ENCODE peak calls at places on chromosomes 11 and 22, in five cellular contexts. W is HepG2, C is HEK293T, Q is K562, J is GM12878. N is an unnamed sample.

GRCh38 chr11:61587541-61587941 is 6.7 kb upstream of the SYT7 start:
- DNase-seq in Q (peak; percentile 25), J (no peak), C (no peak), W (no peak), N (no peak)

GRCh38 chr22:45493286-45493771 is 9.4 kb upstream of the FBLN1 start:
- DNase-seq in C (no peak), J (no peak), Q (no peak), W (no peak), N (peak; percentile 5)

GRCh38 chr22:31253949-31254348 is 38.3 kb downstream of the PIK3IP1 start:
- DNase-seq in W (peak; percentile 16), Q (no peak), J (no peak), C (no peak), N (no peak)

GRCh38 chr11:46676436-46677158 is 23.8 kb downstream of the ARHGAP1 start:
- DNase-seq in C (no peak), J (no peak), Q (no peak), W (no peak), N (no peak)

GRCh38 chr11:119181677-119182412 is 3.4 kb upstream of the NHERF4 start:
- DNase-seq in Q (peak; percentile 32), C (no peak), W (no peak), J (no peak), N (no peak)

GRCh38 chr11:28615542-28615941 is 507.4 kb downstream of the METTL15 start:
- DNase-seq in W (no peak), C (no peak), Q (no peak), J (no peak), N (no peak)

GRCh38 chr11:22441831-22442230 is 103.7 kb downstream of the SLC17A6 start:
- DNase-seq in C (no peak), W (no peak), J (no peak), Q (no peak), N (no peak)

GRCh38 chr11:5224538-5225479 is 2.1 kb downstream of the HBB start:
- DNase-seq in W (no peak), Q (peak; percentile 69), J (no peak), C (no peak), N (no peak)

GRCh38 chr22:35357883-35358621 is 22.8 kb upstream of the HMOX1 start:
- DNase-seq in J (no peak), C (no peak), W (no peak), Q (no peak), N (no peak)

GRCh38 chr11:69089258-69089657 is 40.5 kb downstream of the TPCN2 start:
- DNase-seq in J (no peak), W (no peak), Q (peak; percentile 28), C (no peak), N (no peak)

GRCh38 chr11:63775221-63775620 is 6.6 kb upstream of the ZFTA start:
- DNase-seq in Q (no peak), J (no peak), W (no peak), C (no peak), N (no peak)

GRCh38 chr22:49966041-49966715 is 5.6 kb downstream of the PIM3 start:
- DNase-seq in W (no peak), Q (no peak), C (no peak), J (no peak), N (peak; percentile 30)

GRCh38 chr11:118002541-118003019 is 16.4 kb downstream of the IL10RA start:
- DNase-seq in J (no peak), W (no peak), Q (peak; percentile 79), C (no peak), N (no peak)

GRCh38 chr11:62560566-62561103 is 13.1 kb downstream of the EEF1G start:
- DNase-seq in Q (peak; percentile 92), C (peak; percentile 71), J (no peak), W (peak; percentile 91), N (peak; percentile 65)

GRCh38 chr11:20518323-20518834 is 81.0 kb upstream of the SLC6A5 start:
- DNase-seq in W (peak; percentile 32), C (no peak), J (no peak), Q (no peak), N (no peak)

GRCh38 chr11:128463386-128463829 is 124.0 kb downstream of the ETS1 start:
- DNase-seq in Q (no peak), C (no peak), J (no peak), W (no peak), N (peak; percentile 39)

GRCh38 chr11:77079666-77080065 is 12.9 kb downstream of the CAPN5 start:
- DNase-seq in C (no peak), J (no peak), W (no peak), Q (no peak), N (no peak)

GRCh38 chr11:61129608-61130523 is 27.6 kb downstream of the CD5 start:
- DNase-seq in C (peak; percentile 95), W (peak; percentile 82), J (peak; percentile 44), Q (peak; percentile 91), N (peak; percentile 96)

GRCh38 chr11:120180571-120181445 is 30.0 kb upstream of the OAF start:
- DNase-seq in C (no peak), J (no peak), Q (peak; percentile 9), W (peak; percentile 20), N (no peak)

GRCh38 chr22:21589415-21589814 is 21.9 kb downstream of the UBE2L3 start:
- DNase-seq in W (no peak), Q (no peak), C (no peak), J (no peak), N (no peak)

GRCh38 chr22:21591695-21592094 is 24.2 kb downstream of the UBE2L3 start:
- DNase-seq in C (no peak), W (no peak), J (no peak), Q (no peak), N (no peak)

GRCh38 chr22:21585389-21585788 is 17.9 kb downstream of the UBE2L3 start:
- DNase-seq in W (no peak), Q (no peak), J (no peak), C (no peak), N (no peak)

GRCh38 chr22:21590809-21591641 is 23.5 kb downstream of the UBE2L3 start:
- DNase-seq in W (no peak), Q (no peak), C (no peak), J (no peak), N (no peak)

GRCh38 chr22:21587803-21588611 is 20.5 kb downstream of the UBE2L3 start:
- DNase-seq in J (peak; percentile 78), Q (peak; percentile 96), C (no peak), W (no peak), N (no peak)
- TF ChIP-seq FOXM1 in J (no peak), Q (no peak), C (no peak), W (no peak), N (no peak)

GRCh38 chr11:71343828-71344400 is 91.5 kb upstream of the SHANK2 start:
- DNase-seq in W (no peak), C (no peak), Q (no peak), J (no peak), N (no peak)

GRCh38 chr11:71342116-71342515 is 89.7 kb upstream of the SHANK2 start:
- DNase-seq in J (no peak), Q (no peak), W (no peak), C (no peak), N (no peak)

GRCh38 chr11:71341596-71341995 is 89.2 kb upstream of the SHANK2 start:
- DNase-seq in J (no peak), W (no peak), C (no peak), Q (no peak), N (no peak)

GRCh38 chr11:71341173-71341572 is 88.8 kb upstream of the SHANK2 start:
- DNase-seq in Q (no peak), C (no peak), W (no peak), J (no peak), N (no peak)

DNA sequence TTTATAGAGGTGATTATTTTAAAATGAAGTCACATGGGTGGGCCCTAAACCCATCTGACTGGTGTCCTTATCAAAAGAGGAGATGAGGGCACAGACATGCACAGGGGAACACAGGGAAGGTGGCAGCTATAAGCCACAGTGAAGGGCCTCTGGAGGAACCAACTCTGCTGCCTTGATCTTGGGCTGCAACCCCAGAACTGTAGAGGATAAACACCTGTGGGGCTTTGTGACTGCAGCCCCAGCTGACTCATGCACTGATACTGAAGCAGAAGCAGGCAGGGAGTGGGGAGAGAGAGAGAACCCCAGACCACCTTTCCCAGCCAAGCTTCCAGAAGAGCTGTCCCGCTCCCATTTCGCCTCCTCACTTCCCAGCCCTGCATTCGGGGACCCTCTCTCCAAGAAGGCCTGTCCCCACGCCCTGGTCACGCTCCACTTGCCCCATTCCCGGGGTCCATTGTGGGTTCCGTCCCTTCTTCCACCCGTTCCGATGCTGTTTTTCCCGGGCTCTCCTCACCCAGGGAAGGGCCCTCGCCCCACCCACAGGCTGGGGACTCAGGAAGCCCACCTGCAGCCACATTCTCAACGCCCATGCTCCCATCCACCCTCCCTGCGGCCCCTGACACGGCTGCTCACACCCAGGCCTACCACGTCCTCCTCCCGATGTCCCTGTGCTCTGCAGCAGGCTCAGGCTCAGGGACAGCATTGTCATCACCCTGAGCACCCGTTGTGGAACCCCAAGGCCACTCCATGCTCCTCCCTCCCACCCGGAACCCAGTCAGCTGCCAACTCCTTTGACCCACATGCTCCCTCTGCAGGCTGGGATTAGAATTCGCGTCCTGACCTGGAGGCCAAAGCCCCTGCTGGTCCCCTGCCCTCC is 90.8 kb upstream of the SHANK2 start:
- DNase-seq in Q (peak; percentile 63), C (peak; percentile 62), J (no peak), W (peak; percentile 77), N (peak; percentile 74)
- TF ChIP-seq FOXM1 in Q (no peak), C (no peak), J (no peak), W (no peak), N (no peak)

GRCh38 chr11:43941257-43941879 is 1.1 kb upstream of the C11orf96 start:
- DNase-seq in W (no peak), Q (peak; percentile 25), J (no peak), C (no peak), N (peak; percentile 86)

GRCh38 chr11:43934359-43935130 is 7.9 kb upstream of the C11orf96 start:
- DNase-seq in C (no peak), J (no peak), Q (no peak), W (no peak), N (no peak)

GRCh38 chr11:43935131-43935979 is 7.1 kb upstream of the C11orf96 start:
- DNase-seq in C (no peak), Q (no peak), W (no peak), J (no peak), N (no peak)

GRCh38 chr11:43936081-43936480 is 6.4 kb upstream of the C11orf96 start:
- DNase-seq in Q (no peak), W (no peak), C (no peak), J (no peak), N (no peak)

GRCh38 chr11:43937434-43938411 is 4.7 kb upstream of the C11orf96 start:
- DNase-seq in Q (peak; percentile 23), C (no peak), J (no peak), W (no peak), N (no peak)
- TF ChIP-seq FOXM1 in Q (no peak), C (no peak), J (no peak), W (no peak), N (no peak)

GRCh38 chr11:2576116-2576515 is 123.7 kb downstream of the KCNQ1OT1 start:
- DNase-seq in W (no peak), C (no peak), J (no peak), Q (no peak), N (no peak)
- TF ChIP-seq FOXM1 in W (no peak), C (no peak), J (no peak), Q (no peak), N (no peak)

GRCh38 chr11:33177676-33178336 is 16.5 kb upstream of the CSTF3 start:
- DNase-seq in J (no peak), C (no peak), Q (no peak), W (no peak), N (no peak)

GRCh38 chr11:33178443-33179154 is 17.3 kb upstream of the CSTF3 start:
- DNase-seq in J (no peak), Q (peak; percentile 37), C (no peak), W (no peak), N (no peak)

GRCh38 chr11:33182246-33182878 is 21.1 kb upstream of the CSTF3 start:
- DNase-seq in W (peak; percentile 15), C (no peak), Q (no peak), J (no peak), N (peak; percentile 23)

GRCh38 chr11:33179431-33179830 is 18.2 kb upstream of the CSTF3 start:
- DNase-seq in Q (no peak), J (no peak), W (no peak), C (no peak), N (no peak)
- TF ChIP-seq FOXM1 in Q (no peak), J (no peak), W (no peak), C (no peak), N (no peak)

N was measured in SK-N-SH.